ENCODE peak calls at places on chromosomes 12 and 14, in seven cellular contexts. S, Z, J, U, I, P and L are unnamed samples.

GRCh38 chr12:53324779-53325538 is 3.5 kb upstream of the AAAS start:
- DNase-seq in S (peak; percentile 84), Z (peak; percentile 97), J (peak; percentile 76), U (peak; percentile 70), I (peak; percentile 60), P (peak; percentile 64), L (peak; percentile 69)

GRCh38 chr12:47364251-47364650 is 284.5 kb upstream of the AMIGO2 start:
- DNase-seq in S (no peak), Z (no peak), J (no peak), U (no peak), I (no peak), P (no peak), L (no peak)

GRCh38 chr14:36931796-36932195 is 240.6 kb downstream of the SLC25A21 start:
- DNase-seq in S (no peak), Z (no peak), J (no peak), U (no peak), I (no peak), P (no peak), L (no peak)

GRCh38 chr14:51979399-51979709 is 10.0 kb upstream of the RTRAF start:
- DNase-seq in S (no peak), Z (no peak), J (no peak), U (no peak), I (no peak), P (no peak), L (no peak)

GRCh38 chr12:121799175-121799841 is 4.5 kb upstream of the SETD1B start:
- DNase-seq in S (no peak), Z (peak; percentile 86), J (no peak), U (no peak), I (peak; percentile 82), P (peak; percentile 36), L (no peak)

GRCh38 chr14:67951529-67952120 is 132.0 kb downstream of the RAD51B start:
- DNase-seq in S (no peak), Z (no peak), J (no peak), U (no peak), I (no peak), P (no peak), L (no peak)

GRCh38 chr14:99387880-99388279 is 92.8 kb downstream of the SETD3 start:
- DNase-seq in S (no peak), Z (no peak), J (no peak), U (no peak), I (no peak), P (no peak), L (no peak)

GRCh38 chr14:39102969-39103957 is at the start of gene SEC23A:
- DNase-seq in S (peak; percentile 69), Z (peak; percentile 95), J (peak; percentile 85), U (peak; percentile 60), I (peak; percentile 54), P (peak; percentile 81), L (peak; percentile 74)

GRCh38 chr12:49057888-49058287 is 2.7 kb downstream of the KMT2D start:
- DNase-seq in S (no peak), Z (no peak), J (no peak), U (no peak), I (no peak), P (no peak), L (no peak)

GRCh38 chr14:55446833-55447232 is 6.4 kb upstream of the TBPL2 start:
- DNase-seq in S (no peak), Z (no peak), J (no peak), U (no peak), I (no peak), P (no peak), L (no peak)

GRCh38 chr12:129877383-129877782 is 26.4 kb downstream of the TMEM132D start:
- DNase-seq in S (no peak), Z (no peak), J (no peak), U (no peak), I (no peak), P (no peak), L (no peak)

GRCh38 chr12:91181053-91181452 is 1.6 kb downstream of the DCN start:
- DNase-seq in S (no peak), Z (no peak), J (no peak), U (no peak), I (no peak), P (no peak), L (no peak)

GRCh38 chr12:52220456-52220855 is 12.6 kb upstream of the KRT7 start:
- DNase-seq in S (no peak), Z (no peak), J (no peak), U (no peak), I (no peak), P (no peak), L (no peak)

GRCh38 chr12:5192727-5193126 is 149.0 kb downstream of the KCNA5 start:
- DNase-seq in S (no peak), Z (no peak), J (no peak), U (no peak), I (no peak), P (no peak), L (no peak)

GRCh38 chr12:56678852-56679251 is 9.2 kb downstream of the PTGES3 start:
- DNase-seq in S (no peak), Z (no peak), J (no peak), U (no peak), I (no peak), P (no peak), L (no peak)

GRCh38 chr14:29926701-29927595 is 699 bp downstream of the PRKD1 start:
- DNase-seq in S (no peak), Z (peak; percentile 75), J (peak; percentile 57), U (no peak), I (peak; percentile 28), P (peak; percentile 66), L (peak; percentile 59)

GRCh38 chr12:53938276-53939140 is at the start of gene HOXC13:
- DNase-seq in S (no peak), Z (no peak), J (peak; percentile 65), U (no peak), I (no peak), P (peak; percentile 93), L (peak; percentile 90)

GRCh38 chr12:51705450-51705849 is 114.4 kb downstream of the SCN8A start:
- DNase-seq in S (no peak), Z (no peak), J (no peak), U (no peak), I (no peak), P (no peak), L (no peak)

GRCh38 chr12:3083241-3083921 is 6.2 kb downstream of the TSPAN9 start:
- DNase-seq in S (no peak), Z (no peak), J (no peak), U (no peak), I (no peak), P (no peak), L (no peak)

GRCh38 chr12:4214912-4215861 is 58.4 kb upstream of the CCND2 start:
- DNase-seq in S (peak; percentile 18), Z (peak; percentile 72), J (no peak), U (no peak), I (no peak), P (no peak), L (no peak)

GRCh38 chr12:77946541-77947021 is 115.9 kb downstream of the NAV3 start:
- DNase-seq in S (no peak), Z (no peak), J (no peak), U (no peak), I (no peak), P (no peak), L (no peak)

GRCh38 chr12:116808113-116808786 is 70.1 kb downstream of the RNFT2 start:
- DNase-seq in S (no peak), Z (no peak), J (no peak), U (no peak), I (no peak), P (no peak), L (no peak)

GRCh38 chr12:54053625-54054441 is at the start of gene HOXC4:
- DNase-seq in S (no peak), Z (no peak), J (no peak), U (no peak), I (no peak), P (no peak), L (peak; percentile 48)

GRCh38 chr14:98177551-98177950 is 1094.4 kb downstream of the BCL11B start:
- DNase-seq in S (no peak), Z (no peak), J (no peak), U (no peak), I (no peak), P (no peak), L (no peak)

GRCh38 chr12:40693503-40693863 is 1.2 kb downstream of the CNTN1 start:
- DNase-seq in S (no peak), Z (no peak), J (peak; percentile 12), U (no peak), I (no peak), P (no peak), L (peak; percentile 40)

GRCh38 chr12:32126720-32127119 is 20.1 kb downstream of the BICD1 start:
- DNase-seq in S (no peak), Z (no peak), J (no peak), U (no peak), I (no peak), P (no peak), L (no peak)

GRCh38 chr14:74961238-74961911 is 6.0 kb upstream of the PGF start:
- DNase-seq in S (no peak), Z (no peak), J (no peak), U (no peak), I (no peak), P (no peak), L (no peak)

GRCh38 chr14:104239866-104240301 is 101.5 kb downstream of the KIF26A start:
- DNase-seq in S (no peak), Z (no peak), J (no peak), U (no peak), I (no peak), P (no peak), L (no peak)

GRCh38 chr12:31896514-31897039 is 62.6 kb upstream of the RESF1 start:
- DNase-seq in S (peak; percentile 78), Z (no peak), J (no peak), U (peak; percentile 26), I (no peak), P (no peak), L (no peak)

GRCh38 chr12:131123817-131124216 is 170.1 kb downstream of the ADGRD1 start:
- DNase-seq in S (no peak), Z (no peak), J (no peak), U (no peak), I (no peak), P (no peak), L (no peak)

GRCh38 chr12:49585477-49586445 is 17.8 kb upstream of the MCRS1 start:
- DNase-seq in S (no peak), Z (no peak), J (no peak), U (no peak), I (no peak), P (no peak), L (no peak)

GRCh38 chr12:104303538-104304151 is at the start of gene EID3:
- DNase-seq in S (peak; percentile 85), Z (peak; percentile 96), J (peak; percentile 51), U (peak; percentile 81), I (peak; percentile 66), P (no peak), L (peak; percentile 89)

GRCh38 chr12:53005215-53005985 is 856 bp upstream of the EIF4B start:
- DNase-seq in S (no peak), Z (peak; percentile 37), J (peak; percentile 35), U (no peak), I (no peak), P (no peak), L (no peak)

GRCh38 chr12:2691001-2691339 is 103.8 kb upstream of the FKBP4 start:
- DNase-seq in S (peak; percentile 43), Z (no peak), J (peak; percentile 38), U (no peak), I (peak; percentile 26), P (peak; percentile 68), L (no peak)

GRCh38 chr14:71658261-71658860 is 273.9 kb upstream of the RGS6 start:
- DNase-seq in S (no peak), Z (no peak), J (no peak), U (no peak), I (no peak), P (no peak), L (no peak)